ENCODE peak calls at places on chromosomes 6 and 20, in five cellular contexts. N is occipital lobe; T is activated naive CD4-positive, alpha-beta T cell; S is substantia nigra; W is NCI-H146. F is an unnamed sample.

GRCh38 chr6:138289739-138290138 is 71.4 kb upstream of the PBOV1 start:
- DNase-seq in N (no peak), T (no peak), S (no peak), W (peak; percentile 59), F (no peak)

GRCh38 chr6:13319891-13320564 is 8.3 kb downstream of the TBC1D7 start:
- DNase-seq in N (no peak), T (no peak), S (no peak), W (no peak), F (no peak)

GRCh38 chr20:51500311-51500710 is 42.2 kb downstream of the NFATC2 start:
- DNase-seq in N (no peak), T (no peak), S (no peak), W (no peak), F (no peak)

GRCh38 chr6:165486183-165487137 is 176.6 kb downstream of the PDE10A start:
- DNase-seq in N (no peak), T (no peak), S (no peak), W (no peak), F (no peak)

GRCh38 chr6:35073211-35073610 is 67.9 kb downstream of the TCP11 start:
- DNase-seq in N (no peak), T (no peak), S (no peak), W (no peak), F (no peak)

GRCh38 chr6:56378966-56379608 is 131.7 kb upstream of the COL21A1 start:
- DNase-seq in N (no peak), T (no peak), S (no peak), W (no peak), F (no peak)

GRCh38 chr6:22627644-22628043 is 58.3 kb downstream of the HDGFL1 start:
- DNase-seq in N (no peak), T (no peak), S (no peak), W (no peak), F (no peak)

GRCh38 chr20:37734228-37734980 is 40.6 kb downstream of the CTNNBL1 start:
- DNase-seq in N (no peak), T (no peak), S (no peak), W (no peak), F (no peak)

GRCh38 chr6:146211646-146212045 is 182.8 kb downstream of the GRM1 start:
- DNase-seq in N (no peak), T (no peak), S (no peak), W (no peak), F (no peak)

GRCh38 chr20:4261333-4262284 is 246.3 kb upstream of the RNF24 start:
- DNase-seq in N (no peak), T (no peak), S (no peak), W (no peak), F (no peak)

GRCh38 chr6:108667984-108668383 is 107.3 kb downstream of the FOXO3 start:
- DNase-seq in N (peak; percentile 13), T (no peak), S (peak; percentile 8), W (no peak), F (no peak)

GRCh38 chr6:17714177-17714576 is 7.5 kb upstream of the NUP153 start:
- DNase-seq in N (no peak), T (no peak), S (no peak), W (no peak), F (no peak)

GRCh38 chr6:74366634-74367033 is 670.6 kb downstream of the CD109 start:
- DNase-seq in N (no peak), T (no peak), S (no peak), W (no peak), F (no peak)

GRCh38 chr20:56833427-56833826 is 204.3 kb downstream of the TFAP2C start:
- DNase-seq in N (no peak), T (no peak), S (no peak), W (no peak), F (no peak)

GRCh38 chr6:106527979-106528378 is 101.3 kb downstream of the RTN4IP1 start:
- DNase-seq in N (no peak), T (no peak), S (no peak), W (no peak), F (no peak)

GRCh38 chr20:62914970-62915457 is 11.3 kb downstream of the DIDO1 start:
- DNase-seq in N (no peak), T (no peak), S (no peak), W (peak; percentile 33), F (peak; percentile 76)

GRCh38 chr6:16592550-16592892 is 168.7 kb downstream of the ATXN1 start:
- DNase-seq in N (no peak), T (no peak), S (no peak), W (no peak), F (no peak)

GRCh38 chr6:170253910-170254269 is 37.0 kb downstream of the DLL1 start:
- DNase-seq in N (no peak), T (no peak), S (no peak), W (no peak), F (no peak)

GRCh38 chr6:144718431-144718830 is 433.3 kb downstream of the UTRN start:
- DNase-seq in N (no peak), T (no peak), S (no peak), W (no peak), F (no peak)